ENCODE peak calls at places on chromosomes 3 and 15, in eight cellular contexts. G is NCI-H1694; Z is skeletal muscle cell; P is stimulated activated CD4-positive, alpha-beta T cell treated with anti-CD3 and anti-CD28 coated beads, Interleukin-2, amount 100 ng/mL, for 24 hours; V is EH; M is NCI-H1105 treated with DMSO at 0.1 percent for 48 hours; Q is Jurkat, Clone E6-1; T is left colon. K is an unnamed sample.

GRCh38 chr3:29850641-29851040 is 569.8 kb downstream of the RBMS3 start:
- DNase-seq in Z (no peak), T (no peak), Q (no peak), V (no peak), G (no peak), P (no peak), M (no peak), K (no peak)

GRCh38 chr3:125418306-125418705 is 43.2 kb upstream of the ZNF148 start:
- DNase-seq in T (no peak), V (no peak), Q (no peak), P (no peak), G (no peak), M (no peak), Z (no peak), K (no peak)

GRCh38 chr3:65883614-65884013 is 155.1 kb downstream of the MAGI1 start:
- DNase-seq in G (no peak), Z (no peak), Q (no peak), T (no peak), P (no peak), V (peak; percentile 51), M (peak; percentile 18), K (no peak)

GRCh38 chr3:72482589-72483249 is 365.5 kb downstream of the SHQ1 start:
- DNase-seq in P (peak; percentile 87), V (peak; percentile 76), Q (no peak), M (no peak), Z (peak; percentile 60), G (no peak), T (peak; percentile 64), K (no peak)

GRCh38 chr3:154182322-154182922 is 61.2 kb downstream of the ARHGEF26 start:
- DNase-seq in P (no peak), M (no peak), G (no peak), V (no peak), Q (no peak), Z (no peak), T (no peak), K (no peak)

GRCh38 chr15:100464256-100464655 is 64.5 kb downstream of the CERS3 start:
- DNase-seq in Q (no peak), G (no peak), T (no peak), M (no peak), Z (no peak), P (no peak), V (no peak), K (no peak)

GRCh38 chr15:52008698-52009434 is 10.2 kb upstream of the MAPK6 start:
- DNase-seq in Z (no peak), P (no peak), Q (no peak), T (no peak), M (no peak), G (no peak), V (no peak), K (no peak)

GRCh38 chr3:62659660-62660059 is 215.6 kb downstream of the CADPS start:
- DNase-seq in M (no peak), T (no peak), Q (no peak), V (no peak), G (no peak), Z (no peak), P (no peak), K (no peak)

GRCh38 chr3:42263354-42264346 is 2.3 kb downstream of the CCK start:
- DNase-seq in M (peak; percentile 48), V (no peak), G (no peak), Q (no peak), Z (no peak), T (no peak), P (peak; percentile 33), K (no peak)

GRCh38 chr3:57559526-57559925 is 3.5 kb downstream of the PDE12 start:
- DNase-seq in Z (peak; percentile 19), T (no peak), P (no peak), G (no peak), M (no peak), Q (no peak), V (peak; percentile 72), K (no peak)

GRCh38 chr15:39497016-39497758 is 83.7 kb upstream of the THBS1 start:
- DNase-seq in M (no peak), T (no peak), P (no peak), Q (peak; percentile 71), V (no peak), G (no peak), Z (no peak), K (no peak)

GRCh38 chr15:68638953-68639500 is 60.2 kb downstream of the CORO2B start:
- DNase-seq in G (no peak), M (no peak), V (peak; percentile 83), Z (no peak), T (no peak), Q (no peak), P (no peak), K (no peak)

GRCh38 chr3:54772046-54772445 is 155.8 kb downstream of the LRTM1 start:
- DNase-seq in G (no peak), T (no peak), V (peak; percentile 67), M (no peak), Q (no peak), Z (no peak), P (no peak), K (no peak)

GRCh38 chr15:39581501-39582285 is 814 bp downstream of the THBS1 start:
- DNase-seq in G (no peak), Q (no peak), Z (no peak), V (peak; percentile 74), M (no peak), T (peak; percentile 90), P (no peak), K (no peak)

GRCh38 chr3:17841190-17841828 is 98.9 kb upstream of the TBC1D5 start:
- DNase-seq in G (peak; percentile 11), P (peak; percentile 84), Q (peak; percentile 58), Z (no peak), T (peak; percentile 37), V (peak; percentile 65), M (peak; percentile 17), K (peak; percentile 80)

GRCh38 chr3:49867871-49868321 is 1.8 kb downstream of the CAMKV start:
- DNase-seq in G (no peak), Q (peak; percentile 55), V (peak; percentile 62), M (no peak), Z (no peak), P (no peak), T (no peak), K (peak; percentile 65)

GRCh38 chr3:25661694-25662455 is 2.8 kb downstream of the TOP2B start:
- DNase-seq in V (no peak), T (no peak), Z (no peak), M (peak; percentile 35), P (no peak), G (peak; percentile 10), Q (no peak), K (no peak)

GRCh38 chr15:25677719-25678497 is 185.2 kb downstream of the ATP10A start:
- DNase-seq in T (no peak), Z (no peak), Q (no peak), V (no peak), M (no peak), P (no peak), G (no peak), K (no peak)

K was measured in DND-41.